ENCODE peak calls at places on chromosomes 4 and X, in ten cellular contexts. X is transverse colon; T is naive thymus-derived CD4-positive, alpha-beta T cell; G is left lung; A is lung; O is stomach; P is esophagus muscularis mucosa; K is SK-N-MC; F is kidney; H is IMR-90. Z is an unnamed sample. For H3K9me3, the result is how much of the 10 kb centered on the place peaks cover.

GRCh38 chr4:6885953-6886557 is 23.6 kb upstream of the TBC1D14 start:
- DNase-seq in K (no peak), X (no peak), T (no peak), A (peak), F (no peak), P (no peak), H (peak), G (peak), O (peak), Z (no peak)

GRCh38 chr4:186472948-186473347 is 82.4 kb downstream of the MTNR1A start:
- DNase-seq in G (no peak), T (no peak), X (no peak), O (no peak), A (no peak), P (peak), F (no peak), H (peak), K (peak), Z (no peak)

GRCh38 chr4:164937576-164938270 is 39.7 kb downstream of the TRIM61 start:
- DNase-seq in P (no peak), H (peak), K (peak), A (no peak), F (no peak), G (no peak), O (no peak), T (no peak), X (no peak), Z (no peak)

GRCh38 chr4:102572452-102572851 is 71.3 kb downstream of the NFKB1 start:
- DNase-seq in P (no peak), A (no peak), X (no peak), T (no peak), G (no peak), O (no peak), F (no peak), K (no peak), H (no peak), Z (no peak)

GRCh38 chrX:2550288-2551020 is 49.7 kb upstream of the DHRSX start:
- DNase-seq in A (no peak), O (no peak), T (no peak), P (no peak), H (no peak), K (no peak), X (no peak), G (no peak), F (no peak), Z (no peak)

GRCh38 chr4:81562093-81562492 is 90.4 kb upstream of the RASGEF1B start:
- DNase-seq in F (no peak), X (no peak), P (no peak), K (no peak), T (peak), A (no peak), O (no peak), H (no peak), G (no peak), Z (no peak)

GRCh38 chr4:15996773-15997172 is 33.8 kb upstream of the FGFBP2 start:
- DNase-seq in O (no peak), T (no peak), F (no peak), K (no peak), P (no peak), X (no peak), G (no peak), A (no peak), H (peak), Z (no peak)

GRCh38 chrX:74536142-74537010 is 78.0 kb downstream of the RLIM start:
- DNase-seq in X (peak), A (peak), H (peak), P (peak), G (peak), K (no peak), F (peak), O (peak), T (peak), Z (no peak)

GRCh38 chr4:173490817-173491518 is 39.1 kb downstream of the HAND2 start:
- DNase-seq in P (peak), O (no peak), X (no peak), A (no peak), F (no peak), H (peak), T (no peak), G (no peak), K (no peak), Z (no peak)

GRCh38 chrX:68909945-68910344 is 81.1 kb downstream of the EFNB1 start:
- DNase-seq in K (no peak), H (no peak), F (no peak), G (no peak), T (no peak), P (no peak), X (no peak), O (no peak), A (no peak), Z (no peak)

GRCh38 chr4:44210750-44211149 is 237.9 kb downstream of the KCTD8 start:
- DNase-seq in K (no peak), X (no peak), P (no peak), G (no peak), O (no peak), A (no peak), F (no peak), H (no peak), T (no peak), Z (no peak)

GRCh38 chrX:103211012-103211715 is 3.7 kb upstream of the BEX4 start:
- DNase-seq in K (no peak), H (peak), X (peak), P (no peak), T (peak), G (no peak), O (peak), F (no peak), A (no peak), Z (no peak)

GRCh38 chr4:8228319-8229250 is 29.5 kb downstream of the SH3TC1 start:
- DNase-seq in A (peak), G (peak), O (peak), T (peak), K (no peak), H (peak), F (peak), X (peak), P (no peak), Z (peak)

GRCh38 chrX:39912126-39912525 is 185.6 kb downstream of the BCOR start:
- DNase-seq in K (no peak), X (no peak), T (no peak), H (no peak), F (no peak), O (no peak), G (no peak), A (no peak), P (no peak), Z (no peak)

GRCh38 chr4:40962551-40963185 is 212.9 kb downstream of the NSUN7 start:
- DNase-seq in X (no peak), K (no peak), P (peak), F (no peak), G (no peak), T (no peak), A (no peak), O (no peak), H (no peak), Z (no peak)

GRCh38 chrX:95885074-95885473 is 799.6 kb upstream of the DIAPH2 start:
- DNase-seq in H (no peak), A (no peak), X (peak), T (no peak), F (no peak), G (no peak), O (no peak), P (no peak), K (no peak), Z (no peak)

GRCh38 chr4:26459054-26459755 is 31.1 kb downstream of the CCKAR start:
- DNase-seq in A (no peak), P (no peak), O (no peak), F (no peak), K (no peak), X (no peak), H (peak), T (peak), G (no peak), Z (no peak)

GRCh38 chrX:19514791-19515614 is at the start of gene MAP3K15:
- DNase-seq in F (peak), X (peak), T (no peak), O (peak), H (no peak), K (no peak), G (peak), A (peak), P (no peak), Z (no peak)

GRCh38 chr4:17941731-17942130 is 79.8 kb downstream of the LCORL start:
- DNase-seq in P (no peak), K (no peak), O (no peak), G (no peak), A (no peak), H (peak), X (no peak), T (no peak), F (no peak), Z (no peak)

GRCh38 chr4:111064342-111064993 is 441.6 kb upstream of the PITX2 start:
- DNase-seq in T (no peak), F (no peak), O (no peak), K (no peak), P (no peak), G (no peak), A (no peak), X (no peak), H (peak), Z (no peak)

GRCh38 chr4:168612435-168613139 is 115.7 kb downstream of the PALLD start:
- DNase-seq in F (no peak), P (no peak), O (no peak), A (no peak), X (no peak), G (no peak), T (no peak), K (no peak), H (peak), Z (no peak)

GRCh38 chrX:14997271-14997670 is 124.0 kb downstream of the MOSPD2 start:
- DNase-seq in G (no peak), P (no peak), X (no peak), K (no peak), F (no peak), H (no peak), A (no peak), T (no peak), O (no peak), Z (no peak)

GRCh38 chr4:7754565-7755262 is 184.9 kb downstream of the AFAP1 start:
- DNase-seq in O (no peak), H (no peak), K (no peak), F (peak), G (peak), A (no peak), T (no peak), X (no peak), P (no peak), Z (no peak)

GRCh38 chrX:39577206-39577605 is 520.6 kb downstream of the BCOR start:
- DNase-seq in A (no peak), T (no peak), P (no peak), H (no peak), F (no peak), K (no peak), X (no peak), O (no peak), G (no peak), Z (no peak)

GRCh38 chr4:20326977-20327376 is 75.3 kb downstream of the SLIT2 start:
- DNase-seq in A (no peak), G (no peak), T (no peak), K (no peak), F (no peak), X (no peak), P (no peak), H (peak), O (no peak), Z (no peak)

GRCh38 chrX:2325076-2325784 is 175.5 kb downstream of the DHRSX start:
- DNase-seq in T (peak), F (peak), H (peak), A (peak), P (no peak), G (no peak), X (peak), K (no peak), O (peak), Z (no peak)

GRCh38 chrX:48736878-48737212 is 24.7 kb upstream of the GLOD5 start:
- DNase-seq in A (no peak), K (no peak), F (no peak), T (no peak), P (no peak), G (no peak), O (no peak), H (no peak), X (no peak), Z (no peak)

GRCh38 chrX:48737213-48737938 is 24.2 kb upstream of the GLOD5 start:
- DNase-seq in K (peak), F (peak), G (peak), T (peak), P (peak), X (peak), H (peak), A (peak), O (peak), Z (peak)

GRCh38 chrX:48737940-48738339 is 23.6 kb upstream of the GLOD5 start:
- DNase-seq in K (no peak), F (no peak), O (no peak), G (no peak), P (no peak), T (no peak), A (no peak), H (no peak), X (no peak), Z (no peak)

GRCh38 chrX:48741834-48742233 is 19.7 kb upstream of the GLOD5 start:
- DNase-seq in O (no peak), H (no peak), A (no peak), K (no peak), G (no peak), T (no peak), P (no peak), F (no peak), X (no peak), Z (no peak)

GRCh38 chrX:48736303-48736702 is 25.2 kb upstream of the GLOD5 start:
- DNase-seq in H (no peak), F (no peak), G (no peak), O (no peak), T (peak), X (no peak), K (no peak), P (no peak), A (no peak), Z (no peak)
- H3K9me3 ChIP-seq in H (under half), F (under half), G (under half), O (under half), T (under half), X (under half), K (under half), P (under half), A (under half), Z (under half)

GRCh38 chr4:88169298-88169697 is 10.9 kb upstream of the ABCG2 start:
- DNase-seq in X (no peak), K (no peak), O (no peak), A (no peak), P (no peak), G (no peak), T (no peak), F (no peak), H (no peak), Z (no peak)
- H3K9me3 ChIP-seq in X (under half), K (under half), O (under half), A (under half), P (under half), G (under half), T (under half), F (under half), H (under half), Z (under half)

GRCh38 chr4:151950993-151951726 is 190.4 kb upstream of the GATB start:
- DNase-seq in P (no peak), K (no peak), A (no peak), T (no peak), G (no peak), X (no peak), F (no peak), H (no peak), O (no peak), Z (no peak)

GRCh38 chr4:151948351-151949016 is 187.7 kb upstream of the GATB start:
- DNase-seq in K (no peak), G (no peak), F (no peak), A (no peak), T (no peak), X (no peak), P (no peak), H (peak), O (no peak), Z (no peak)

GRCh38 chr4:151942971-151943370 is 182.2 kb upstream of the GATB start:
- DNase-seq in O (no peak), H (no peak), K (no peak), T (no peak), X (no peak), P (no peak), G (no peak), F (no peak), A (no peak), Z (no peak)

GRCh38 chr4:151951727-151952078 is 190.9 kb upstream of the GATB start:
- DNase-seq in T (no peak), X (no peak), F (no peak), P (no peak), O (no peak), K (no peak), H (no peak), A (no peak), G (no peak), Z (no peak)

DNA sequence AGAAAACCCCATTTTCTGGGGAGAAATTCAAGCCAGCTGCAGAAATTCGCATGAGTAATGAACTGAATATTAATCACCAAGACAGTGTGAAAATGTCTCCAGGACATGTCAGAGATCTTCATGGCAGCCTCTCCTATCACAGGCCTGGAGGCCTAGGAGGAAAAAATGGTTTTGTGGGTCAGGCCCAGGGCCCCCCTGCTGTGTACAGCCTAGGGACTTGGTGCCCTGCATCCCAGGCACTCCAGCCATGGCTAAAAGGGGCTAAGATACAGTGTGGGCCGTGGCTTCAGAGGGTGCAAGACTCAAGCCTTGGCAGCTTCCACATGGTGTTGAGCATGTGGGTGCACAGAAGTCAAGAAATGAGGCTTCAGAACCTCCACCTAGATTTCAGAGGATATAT is 185.9 kb upstream of the GATB start:
- DNase-seq in X (no peak), O (no peak), K (no peak), G (no peak), P (no peak), H (no peak), A (no peak), F (no peak), T (no peak), Z (no peak)
- H3K9me3 ChIP-seq in X (under half), O (under half), K (under half), G (under half), P (under half), H (under half), A (under half), F (under half), T (under half), Z (under half)

DNA sequence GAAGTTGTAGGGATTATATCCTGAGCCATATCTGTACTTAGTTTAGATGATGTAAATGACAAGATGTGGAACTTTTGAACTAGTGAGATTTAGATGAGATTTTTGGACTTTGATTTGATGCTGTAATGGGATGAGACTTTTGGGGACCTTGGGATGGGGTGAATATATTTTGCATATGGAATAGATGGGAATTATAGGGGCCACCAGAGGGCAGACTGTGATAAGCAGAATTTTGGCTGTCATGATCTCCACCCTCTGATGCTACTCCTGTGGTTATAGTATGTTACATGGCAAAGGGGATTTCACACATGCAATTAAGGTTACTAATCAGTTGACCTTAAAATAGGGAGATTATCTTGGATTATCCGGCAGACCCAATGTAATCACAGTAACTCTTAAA is 214.0 kb upstream of the NHS start:
- DNase-seq in G (no peak), X (no peak), A (no peak), T (no peak), H (no peak), P (no peak), O (no peak), K (no peak), F (no peak), Z (no peak)
- H3K9me3 ChIP-seq in G (under half), X (under half), A (under half), T (under half), H (under half), P (under half), O (under half), K (under half), F (under half), Z (under half)

Z was measured in T-helper 17 cell.